ENCODE peak calls at places on chromosomes 12 and 14, in five cellular contexts. G is pancreas, K is fibroblast of lung, N is ovary, W is transverse colon. E is an unnamed sample.

GRCh38 chr12:121947966-121948365 is 29.6 kb downstream of the CFAP251 start:
- DNase-seq in G (no peak), N (no peak), W (no peak), K (peak), E (no peak)

GRCh38 chr12:73529231-73529630 is 1008.4 kb upstream of the ATXN7L3B start:
- DNase-seq in K (no peak), N (no peak), G (no peak), W (no peak), E (no peak)

GRCh38 chr12:109879332-109880048 is 851 bp downstream of the GLTP start:
- DNase-seq in N (no peak), G (no peak), W (no peak), K (no peak), E (no peak)

GRCh38 chr12:11545438-11546330 is 103.8 kb upstream of the ETV6 start:
- DNase-seq in W (no peak), K (no peak), G (no peak), N (no peak), E (no peak)

GRCh38 chr12:80044694-80045046 is 54.7 kb upstream of the OTOGL start:
- DNase-seq in N (no peak), W (no peak), K (peak), G (no peak), E (no peak)

GRCh38 chr12:62438098-62438692 is 28.4 kb upstream of the MON2 start:
- DNase-seq in G (peak), W (peak), N (peak), K (peak), E (peak)

GRCh38 chr12:4763549-4763948 is 43.3 kb downstream of the GALNT8 start:
- DNase-seq in G (no peak), N (peak), K (peak), W (peak), E (no peak)

GRCh38 chr14:28599191-28599590 is 167.4 kb upstream of the FOXG1 start:
- DNase-seq in N (no peak), G (no peak), K (no peak), W (no peak), E (no peak)

GRCh38 chr12:1592444-1593231 is 1.7 kb downstream of the FBXL14 start:
- DNase-seq in N (no peak), G (peak), W (peak), K (peak), E (no peak)

GRCh38 chr12:31622038-31622437 is 31.1 kb upstream of the DENND5B start:
- DNase-seq in K (no peak), N (no peak), W (no peak), G (no peak), E (no peak)

GRCh38 chr14:63852817-63853730 is at the start of gene SYNE2:
- DNase-seq in K (peak), G (peak), W (peak), N (peak), E (peak)

GRCh38 chr14:61894452-61895077 is 132.3 kb downstream of the SNAPC1 start:
- DNase-seq in N (peak), G (peak), K (peak), W (peak), E (peak)

GRCh38 chr12:65628061-65628460 is 196.2 kb upstream of the HMGA2 start:
- DNase-seq in G (no peak), W (no peak), K (no peak), N (no peak), E (no peak)

GRCh38 chr14:34359423-34360120 is 102.5 kb downstream of the SPTSSA start:
- DNase-seq in G (no peak), W (peak), K (no peak), N (no peak), E (no peak)

GRCh38 chr12:48442191-48442828 is 30.0 kb upstream of the ANP32D start:
- DNase-seq in K (no peak), G (no peak), W (no peak), N (no peak), E (no peak)

GRCh38 chr12:57698414-57698813 is 4.5 kb downstream of the OS9 start:
- DNase-seq in W (no peak), G (no peak), N (no peak), K (no peak), E (no peak)

GRCh38 chr12:13811061-13811460 is 170.3 kb downstream of the GRIN2B start:
- DNase-seq in G (no peak), W (no peak), K (no peak), N (no peak), E (no peak)

GRCh38 chr12:41619705-41620104 is 431.6 kb downstream of the PDZRN4 start:
- DNase-seq in N (no peak), G (no peak), W (no peak), K (no peak), E (no peak)

GRCh38 chr14:70872678-70873020 is 34.6 kb upstream of the PCNX1 start:
- DNase-seq in W (no peak), N (no peak), K (no peak), G (no peak), E (no peak)

GRCh38 chr12:92185052-92185451 is 39.4 kb upstream of the BTG1 start:
- DNase-seq in G (no peak), K (no peak), W (no peak), N (no peak), E (no peak)

GRCh38 chr12:124217508-124217981 is 77.3 kb upstream of the RFLNA start:
- DNase-seq in N (no peak), W (no peak), K (no peak), G (no peak), E (no peak)

GRCh38 chr12:124191024-124191359 is 103.9 kb upstream of the RFLNA start:
- DNase-seq in K (no peak), N (no peak), W (no peak), G (no peak), E (no peak)

GRCh38 chr12:4987076-4987775 is 56.5 kb upstream of the KCNA5 start:
- DNase-seq in N (no peak), G (no peak), K (no peak), W (no peak), E (no peak)

GRCh38 chr12:123085046-123085445 is 65.8 kb downstream of the PITPNM2 start:
- DNase-seq in N (no peak), G (no peak), W (no peak), K (no peak), E (no peak)

GRCh38 chr12:51430196-51430895 is 5.7 kb downstream of the SLC4A8 start:
- DNase-seq in W (no peak), K (no peak), N (no peak), G (peak), E (no peak)

GRCh38 chr14:80269338-80269935 is 58.1 kb upstream of the DIO2 start:
- DNase-seq in K (peak), W (no peak), G (no peak), N (no peak), E (no peak)

GRCh38 chr14:100504372-100505078 is 82.7 kb downstream of the BEGAIN start:
- DNase-seq in W (no peak), K (no peak), G (no peak), N (no peak), E (no peak)

GRCh38 chr12:124953689-124954405 is 35.1 kb downstream of the DHX37 start:
- DNase-seq in W (no peak), N (no peak), G (no peak), K (no peak), E (no peak)

GRCh38 chr14:53347046-53347445 is 193.9 kb upstream of the DDHD1 start:
- DNase-seq in K (no peak), W (no peak), G (no peak), N (no peak), E (no peak)

GRCh38 chr12:129049917-129050316 is 196.6 kb downstream of the GLT1D1 start:
- DNase-seq in K (no peak), G (no peak), N (no peak), W (no peak), E (no peak)

GRCh38 chr12:131275824-131276223 is 322.1 kb downstream of the ADGRD1 start:
- DNase-seq in N (no peak), K (no peak), W (no peak), G (no peak), E (no peak)

GRCh38 chr12:123070267-123071081 is 80.4 kb downstream of the PITPNM2 start:
- DNase-seq in N (no peak), W (no peak), G (no peak), K (no peak), E (no peak)

GRCh38 chr14:56324831-56325230 is 206.6 kb downstream of the PELI2 start:
- DNase-seq in G (no peak), K (no peak), N (no peak), W (no peak), E (no peak)

GRCh38 chr12:78241472-78241871 is 410.8 kb downstream of the NAV3 start:
- DNase-seq in W (no peak), N (no peak), K (no peak), G (no peak), E (no peak)

GRCh38 chr12:98973395-98973794 is 328.3 kb downstream of the APAF1 start:
- DNase-seq in N (no peak), W (no peak), K (peak), G (no peak), E (no peak)

GRCh38 chr12:3470296-3470695 is 20.7 kb upstream of the PRMT8 start:
- DNase-seq in W (no peak), K (no peak), N (no peak), G (no peak), E (no peak)

GRCh38 chr12:100184549-100184948 is 16.1 kb upstream of the ACTR6 start:
- DNase-seq in N (no peak), G (no peak), K (no peak), W (no peak), E (no peak)

GRCh38 chr14:65471038-65471878 is 58.7 kb downstream of the FUT8 start:
- DNase-seq in W (no peak), G (no peak), K (no peak), N (no peak), E (no peak)

GRCh38 chr12:29582156-29582555 is 84.7 kb upstream of the OVCH1 start:
- DNase-seq in G (no peak), K (no peak), N (no peak), W (no peak), E (no peak)

GRCh38 chr12:29578731-29579130 is 81.2 kb upstream of the OVCH1 start:
- DNase-seq in W (no peak), K (no peak), N (no peak), G (no peak), E (no peak)

GRCh38 chr12:29581641-29582040 is 84.2 kb upstream of the OVCH1 start:
- DNase-seq in K (peak), G (no peak), N (no peak), W (no peak), E (no peak)

GRCh38 chr12:29580971-29581370 is 83.5 kb upstream of the OVCH1 start:
- DNase-seq in N (no peak), W (no peak), K (no peak), G (no peak), E (no peak)

GRCh38 chr12:29582677-29583076 is 85.2 kb upstream of the OVCH1 start:
- DNase-seq in N (no peak), K (peak), G (peak), W (no peak), E (no peak)
- H3K27ac ChIP-seq in N (peak), K (no peak), G (no peak), W (peak), E (peak)

DNA sequence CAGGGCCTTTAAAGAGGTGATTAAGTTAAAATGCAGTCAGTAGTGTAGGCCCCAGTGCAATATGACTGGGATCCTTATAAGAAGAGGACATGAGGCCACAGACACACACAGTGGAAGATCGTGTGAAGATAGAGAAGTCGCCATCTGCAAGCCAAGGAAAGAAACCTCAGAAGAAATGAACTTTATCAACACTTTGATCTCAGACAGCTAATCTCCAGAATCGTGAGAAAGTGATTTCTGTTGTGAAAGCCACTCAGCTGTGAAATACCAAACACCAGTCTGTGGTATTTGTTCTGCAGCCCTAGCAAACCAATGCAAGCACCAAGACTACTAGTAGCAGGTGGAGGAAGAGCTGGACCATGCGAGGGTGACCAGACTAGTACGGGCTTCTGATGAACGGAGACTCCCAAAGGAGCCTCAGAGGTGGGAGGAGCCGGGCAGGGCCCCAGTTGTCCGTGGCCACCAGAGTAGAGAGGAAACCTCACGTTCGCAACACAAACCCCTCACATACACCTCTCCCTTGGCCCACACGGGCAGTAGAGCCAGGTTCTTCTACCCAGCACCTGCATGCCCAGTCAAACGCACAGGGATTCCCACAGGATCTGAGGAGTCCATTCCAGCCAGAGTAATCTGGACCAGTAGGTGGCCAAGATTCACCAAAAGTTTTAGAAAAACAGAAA is 243.0 kb downstream of the TTC8 start:
- DNase-seq in G (no peak), N (no peak), K (no peak), W (no peak), E (no peak)
- TF ChIP-seq CTCF in G (no peak), N (no peak), K (no peak), W (no peak), E (no peak)

GRCh38 chr14:67359775-67360468 is at the start of the genes ATP6V1D and EIF2S1:
- DNase-seq in N (peak), K (peak), G (peak), W (peak), E (peak)

GRCh38 chr14:67360469-67361206 is 510 bp downstream of the EIF2S1 start:
- DNase-seq in G (no peak), N (no peak), W (no peak), K (no peak), E (no peak)

GRCh38 chr14:67359319-67359774 is 257 bp downstream of the ATP6V1D start:
- DNase-seq in G (no peak), W (peak), K (peak), N (no peak), E (peak)

GRCh38 chr14:67358914-67359313 is 690 bp downstream of the ATP6V1D start:
- DNase-seq in W (no peak), K (no peak), G (no peak), N (no peak), E (no peak)

GRCh38 chr14:67357583-67358354 is 1.8 kb downstream of the ATP6V1D start:
- DNase-seq in G (no peak), N (no peak), K (no peak), W (no peak), E (no peak)
- H3K27ac ChIP-seq in G (no peak), N (no peak), K (no peak), W (no peak), E (no peak)

DNA sequence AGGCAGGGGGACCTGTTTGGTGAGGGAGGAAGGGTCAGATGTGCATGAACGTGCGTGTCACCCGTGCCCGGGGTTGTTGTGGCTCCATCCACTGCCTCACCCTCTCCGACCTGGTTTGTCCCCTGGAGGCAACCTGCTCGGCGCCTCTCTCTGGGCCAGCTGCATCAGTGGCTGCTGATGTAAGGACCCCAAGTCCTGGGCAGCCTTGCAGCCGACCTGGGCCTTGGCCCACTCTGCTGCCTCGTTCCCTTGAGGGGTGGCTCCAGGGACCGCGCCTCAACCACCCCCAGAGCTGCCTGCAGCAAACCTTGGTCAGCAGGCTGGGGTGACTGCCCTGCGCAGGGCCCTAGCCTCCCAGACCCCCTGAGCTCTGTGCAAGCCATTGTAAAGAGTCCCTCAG is 351.7 kb downstream of the TMEM121 start:
- DNase-seq in K (no peak), G (no peak), W (no peak), N (peak), E (no peak)
- TF ChIP-seq CTCF in K (no peak), G (no peak), W (no peak), N (no peak), E (no peak)

GRCh38 chr12:68623984-68624383 is 13.3 kb downstream of the RAP1B start:
- DNase-seq in W (no peak), G (no peak), N (no peak), K (no peak), E (no peak)
- H3K27ac ChIP-seq in W (no peak), G (no peak), N (no peak), K (peak), E (no peak)

GRCh38 chr12:89950421-89950820 is 241.8 kb upstream of the ATP2B1 start:
- DNase-seq in W (no peak), G (no peak), N (no peak), K (no peak), E (no peak)

GRCh38 chr12:89948266-89949175 is 239.9 kb upstream of the ATP2B1 start:
- DNase-seq in W (no peak), G (no peak), K (no peak), N (no peak), E (no peak)

GRCh38 chr12:89951050-89951693 is 242.5 kb upstream of the ATP2B1 start:
- DNase-seq in G (no peak), W (peak), K (peak), N (no peak), E (no peak)

GRCh38 chr12:89947437-89948265 is 239.0 kb upstream of the ATP2B1 start:
- DNase-seq in G (no peak), K (peak), W (no peak), N (peak), E (no peak)

GRCh38 chr12:89949457-89950195 is 241.0 kb upstream of the ATP2B1 start:
- DNase-seq in N (peak), W (peak), G (no peak), K (peak), E (no peak)
- TF ChIP-seq CTCF in N (no peak), W (peak), G (no peak), K (peak), E (no peak)

DNA sequence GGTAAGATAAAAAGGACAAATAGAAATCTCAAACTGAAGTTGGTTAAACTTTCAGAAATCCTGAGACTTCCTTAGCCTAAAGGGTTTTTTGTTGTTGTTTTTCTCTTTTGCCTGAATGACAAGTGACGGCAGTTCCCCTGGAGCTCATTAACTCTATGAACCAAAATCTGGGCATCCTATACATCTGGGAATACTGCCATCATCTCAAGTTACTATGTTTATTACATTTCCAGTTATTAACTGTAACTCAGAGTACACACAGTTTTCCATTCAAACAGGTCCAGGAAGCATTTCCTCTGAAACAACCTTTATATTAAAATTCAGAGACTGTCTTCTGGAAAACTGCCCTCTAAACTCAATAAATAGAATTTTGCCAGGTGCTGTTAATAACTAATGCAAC is 55.6 kb upstream of the CDKL1 start:
- DNase-seq in G (no peak), W (no peak), N (no peak), K (peak), E (no peak)
- H3K27ac ChIP-seq in G (no peak), W (no peak), N (no peak), K (peak), E (no peak)